ENCODE peak calls at places on chromosomes 2 and 18, in nine cellular contexts. S, A, V, M, F, D, X, J and R are unnamed samples.

GRCh38 chr2:27303093-27304025 is 4.9 kb downstream of the UCN start:
- DNase-seq in F (peak), S (no peak), D (peak), A (peak), M (peak), V (peak), X (peak), J (peak), R (peak)

GRCh38 chr2:177693658-177694334 is 301.2 kb downstream of the AGPS start:
- DNase-seq in M (no peak), F (no peak), S (no peak), D (no peak), J (no peak), A (no peak), X (no peak), V (no peak), R (no peak)

GRCh38 chr2:70549962-70550361 is 3.7 kb downstream of the TGFA start:
- DNase-seq in S (no peak), F (no peak), M (no peak), V (no peak), J (no peak), A (no peak), X (no peak), D (no peak), R (no peak)

GRCh38 chr2:111966241-111966640 is 67.8 kb downstream of the MERTK start:
- DNase-seq in F (no peak), J (no peak), V (no peak), D (no peak), M (no peak), A (no peak), X (no peak), S (no peak), R (no peak)

GRCh38 chr18:3233433-3234168 is 13.8 kb upstream of the MYOM1 start:
- DNase-seq in X (no peak), S (no peak), F (no peak), M (no peak), J (no peak), V (no peak), A (no peak), D (no peak), R (no peak)

GRCh38 chr18:10099539-10100140 is 185.8 kb downstream of the VAPA start:
- DNase-seq in D (no peak), S (no peak), V (peak), J (no peak), M (no peak), F (no peak), A (no peak), X (no peak), R (no peak)

GRCh38 chr18:21330122-21330701 is 88.2 kb downstream of the GREB1L start:
- DNase-seq in F (no peak), S (no peak), A (no peak), V (peak), D (no peak), M (peak), X (peak), J (no peak), R (no peak)

GRCh38 chr18:13612111-13612997 is 114.0 kb downstream of the FAM210A start:
- DNase-seq in V (no peak), F (peak), X (no peak), S (no peak), D (no peak), J (no peak), A (peak), M (no peak), R (no peak)

GRCh38 chr2:216657086-216657855 is 24.1 kb downstream of the IGFBP2 start:
- DNase-seq in J (no peak), F (no peak), M (no peak), X (no peak), D (no peak), A (no peak), S (no peak), V (no peak), R (no peak)

GRCh38 chr2:42492691-42493467 is 903 bp downstream of the KCNG3 start:
- DNase-seq in F (peak), V (no peak), S (no peak), X (no peak), D (peak), J (peak), A (peak), M (no peak), R (peak)

GRCh38 chr2:209960676-209961630 is 41.5 kb upstream of the RPE start:
- DNase-seq in V (peak), S (peak), A (no peak), F (peak), J (peak), D (peak), M (peak), X (peak), R (peak)

GRCh38 chr2:241935314-241935713 is 65.8 kb downstream of the RTP5 start:
- DNase-seq in M (peak), F (no peak), S (no peak), V (peak), A (no peak), J (no peak), X (peak), D (no peak), R (no peak)

GRCh38 chr2:215362562-215362904 is 50.7 kb downstream of the ATIC start:
- DNase-seq in D (no peak), A (no peak), F (no peak), M (no peak), X (no peak), V (peak), J (no peak), S (no peak), R (no peak)

GRCh38 chr2:238599549-238600505 is 173.1 kb downstream of the ASB1 start:
- DNase-seq in J (no peak), D (no peak), A (no peak), X (no peak), M (no peak), S (no peak), F (no peak), V (no peak), R (no peak)

GRCh38 chr18:62863629-62864028 is 148.3 kb downstream of the PHLPP1 start:
- DNase-seq in M (peak), F (no peak), A (no peak), J (no peak), V (peak), X (peak), D (no peak), S (no peak), R (no peak)

GRCh38 chr2:9114457-9114856 is 92.2 kb upstream of the ASAP2 start:
- DNase-seq in A (no peak), X (peak), V (peak), D (no peak), F (no peak), S (no peak), M (no peak), J (no peak), R (no peak)

GRCh38 chr2:23414876-23415275 is 29.9 kb downstream of the KLHL29 start:
- DNase-seq in V (peak), D (no peak), J (no peak), F (no peak), M (no peak), X (peak), S (no peak), A (no peak), R (no peak)

GRCh38 chr2:65943099-65943786 is 491.7 kb upstream of the MEIS1 start:
- DNase-seq in S (no peak), V (no peak), F (no peak), D (no peak), M (no peak), X (no peak), A (no peak), J (no peak), R (no peak)

GRCh38 chr2:202335791-202336467 is 40.2 kb upstream of the BMPR2 start:
- DNase-seq in D (no peak), S (no peak), F (no peak), A (no peak), X (peak), J (no peak), V (peak), M (no peak), R (no peak)

GRCh38 chr2:86337235-86338099 is at the start of gene REEP1:
- DNase-seq in F (peak), A (no peak), V (no peak), X (peak), J (peak), D (no peak), S (no peak), M (no peak), R (peak)

GRCh38 chr18:657311-657997 is at the start of gene TYMS:
- DNase-seq in F (peak), D (peak), A (no peak), M (peak), V (peak), J (peak), S (no peak), X (peak), R (peak)

GRCh38 chr2:234674781-234675201 is 177.9 kb upstream of the ARL4C start:
- DNase-seq in J (no peak), A (no peak), M (no peak), D (no peak), S (no peak), F (no peak), V (peak), X (peak), R (no peak)

GRCh38 chr2:112625474-112626114 is 20.1 kb upstream of the SLC20A1 start:
- DNase-seq in A (no peak), D (no peak), X (no peak), F (no peak), V (no peak), M (no peak), J (no peak), S (no peak), R (no peak)

GRCh38 chr2:70898363-70899240 is 37.1 kb upstream of the ATP6V1B1 start:
- DNase-seq in F (no peak), X (no peak), A (no peak), S (no peak), D (no peak), J (no peak), V (no peak), M (no peak), R (no peak)

GRCh38 chr2:180374502-180375281 is 367.6 kb upstream of the CWC22 start:
- DNase-seq in X (no peak), V (no peak), S (no peak), A (no peak), M (no peak), J (no peak), F (no peak), D (no peak), R (no peak)

GRCh38 chr18:9029131-9029530 is 73.4 kb upstream of the NDUFV2 start:
- DNase-seq in X (no peak), D (no peak), M (no peak), J (no peak), V (no peak), A (no peak), F (no peak), S (no peak), R (no peak)

GRCh38 chr2:202885190-202885589 is 13.6 kb upstream of the ICA1L start:
- DNase-seq in S (no peak), M (no peak), V (no peak), X (no peak), A (no peak), D (no peak), J (no peak), F (no peak), R (no peak)

GRCh38 chr2:240168041-240168440 is 27.6 kb upstream of the OTOS start:
- DNase-seq in A (no peak), D (no peak), M (no peak), X (no peak), J (no peak), F (no peak), V (no peak), S (no peak), R (no peak)

GRCh38 chr2:188478724-188479123 is 187.1 kb downstream of the GULP1 start:
- DNase-seq in M (no peak), J (no peak), V (no peak), S (no peak), D (no peak), X (peak), A (no peak), F (no peak), R (no peak)

GRCh38 chr2:133586978-133587377 is 18.7 kb upstream of the NCKAP5 start:
- DNase-seq in V (no peak), A (no peak), D (no peak), S (no peak), F (no peak), X (no peak), J (no peak), M (no peak), R (no peak)